ENCODE peak calls at places on chromosome 14, in four cellular contexts. X, F, P and D are unnamed samples.
A peak's percentile ranks its signal among the peaks of the same experiment; 100 is the strongest.

GRCh38 chr14:94686511-94687160 is 74.4 kb downstream of the SERPINA3 start:
- DNase-seq in X (no peak), P (no peak), F (no peak), D (no peak)

GRCh38 chr14:92783813-92784431 is 10.2 kb upstream of the GOLGA5 start:
- DNase-seq in X (peak; percentile 71), F (no peak), P (no peak), D (no peak)

GRCh38 chr14:99915305-99916090 is 122.3 kb downstream of the EML1 start:
- DNase-seq in P (no peak), X (no peak), F (no peak), D (no peak)

GRCh38 chr14:43901950-43902349 is 605.1 kb downstream of the FSCB start:
- DNase-seq in P (no peak), X (no peak), F (no peak), D (no peak)

GRCh38 chr14:53327716-53328115 is 174.6 kb upstream of the DDHD1 start:
- DNase-seq in F (no peak), X (no peak), P (no peak), D (no peak)

GRCh38 chr14:97113339-97113738 is 316.2 kb downstream of the VRK1 start:
- DNase-seq in P (no peak), F (no peak), X (no peak), D (no peak)

GRCh38 chr14:29913550-29913949 is 14.1 kb downstream of the PRKD1 start:
- DNase-seq in F (no peak), X (peak; percentile 42), P (no peak), D (no peak)

GRCh38 chr14:93234798-93235197 is 27.7 kb downstream of the UBR7 start:
- DNase-seq in X (no peak), P (no peak), F (no peak), D (no peak)

GRCh38 chr14:39431416-39432178 is 636 bp downstream of the FBXO33 start:
- DNase-seq in F (peak; percentile 35), X (peak; percentile 70), P (no peak), D (peak; percentile 51)

GRCh38 chr14:87409401-87409800 is 583.6 kb downstream of the GALC start:
- DNase-seq in X (no peak), P (no peak), F (no peak), D (no peak)

GRCh38 chr14:22113401-22113800 is 439.8 kb upstream of the OR4E1 start:
- DNase-seq in P (no peak), F (no peak), X (no peak), D (no peak)

GRCh38 chr14:61331992-61332657 is 10.7 kb downstream of the PRKCH start:
- DNase-seq in F (no peak), P (no peak), X (no peak), D (no peak)

GRCh38 chr14:37116933-37117844 is 55.2 kb downstream of the SLC25A21 start:
- DNase-seq in X (peak; percentile 4), F (no peak), P (no peak), D (no peak)

GRCh38 chr14:61444215-61444768 is 122.9 kb downstream of the PRKCH start:
- DNase-seq in F (no peak), P (no peak), X (no peak), D (no peak)

GRCh38 chr14:33686218-33686617 is 264.7 kb downstream of the EGLN3 start:
- DNase-seq in F (no peak), X (no peak), P (no peak), D (no peak)

GRCh38 chr14:71266994-71267636 is 359.9 kb downstream of the PCNX1 start:
- DNase-seq in X (no peak), F (no peak), P (no peak), D (no peak)

GRCh38 chr14:51630987-51631386 is 20.7 kb upstream of the FRMD6 start:
- DNase-seq in X (no peak), P (no peak), F (no peak), D (peak; percentile 71)

GRCh38 chr14:93732524-93732923 is 55.8 kb downstream of the PRIMA1 start:
- DNase-seq in P (peak; percentile 70), X (no peak), F (no peak), D (no peak)

GRCh38 chr14:52834440-52834842 is 43.0 kb upstream of the GNPNAT1 start:
- DNase-seq in P (no peak), F (no peak), X (peak; percentile 20), D (no peak)

GRCh38 chr14:56846970-56847928 is 37.0 kb upstream of the OTX2 start:
- DNase-seq in F (no peak), X (no peak), P (no peak), D (no peak)

GRCh38 chr14:75469164-75469563 is 41.3 kb downstream of the JDP2 start:
- DNase-seq in P (no peak), F (no peak), X (no peak), D (no peak)

GRCh38 chr14:102058146-102058545 is 28.7 kb downstream of the HSP90AA1 start:
- DNase-seq in P (no peak), X (no peak), F (no peak), D (no peak)

GRCh38 chr14:26286066-26286791 is 311.6 kb downstream of the NOVA1 start:
- DNase-seq in P (no peak), F (no peak), X (no peak), D (no peak)

GRCh38 chr14:29016050-29016900 is 249.7 kb downstream of the FOXG1 start:
- DNase-seq in X (peak; percentile 59), P (no peak), F (peak; percentile 9), D (peak; percentile 33)

GRCh38 chr14:34052658-34053014 is 101.8 kb upstream of the EGLN3 start:
- DNase-seq in X (peak; percentile 46), F (peak; percentile 35), P (no peak), D (no peak)

GRCh38 chr14:99544971-99545370 is 59.0 kb downstream of the CCDC85C start:
- DNase-seq in P (no peak), F (no peak), X (no peak), D (no peak)

GRCh38 chr14:70882771-70883492 is 24.3 kb upstream of the PCNX1 start:
- DNase-seq in P (no peak), X (no peak), F (no peak), D (no peak)

GRCh38 chr14:100114109-100114765 is 45.2 kb downstream of the DEGS2 start:
- DNase-seq in X (no peak), F (no peak), P (peak; percentile 72), D (no peak)

GRCh38 chr14:92426237-92426636 is 87.3 kb upstream of the RIN3 start:
- DNase-seq in X (no peak), F (no peak), P (no peak), D (no peak)

GRCh38 chr14:58560208-58560607 is 77.6 kb upstream of the DACT1 start:
- DNase-seq in P (no peak), X (peak; percentile 29), F (no peak), D (no peak)

GRCh38 chr14:31435276-31435675 is 14.9 kb upstream of the HEATR5A start:
- DNase-seq in P (no peak), X (no peak), F (no peak), D (no peak)

GRCh38 chr14:71855399-71856036 is 76.7 kb upstream of the RGS6 start:
- DNase-seq in P (no peak), X (peak; percentile 73), F (peak; percentile 63), D (peak; percentile 44)

GRCh38 chr14:103136388-103137271 is 13.4 kb downstream of the TNFAIP2 start:
- DNase-seq in P (no peak), X (peak; percentile 85), F (peak; percentile 64), D (no peak)

GRCh38 chr14:103139371-103140016 is 16.2 kb downstream of the TNFAIP2 start:
- DNase-seq in F (no peak), P (no peak), X (no peak), D (no peak)

GRCh38 chr14:103140316-103141109 is 17.3 kb downstream of the TNFAIP2 start:
- DNase-seq in X (no peak), F (no peak), P (no peak), D (no peak)

GRCh38 chr14:103137721-103138482 is 14.6 kb downstream of the TNFAIP2 start:
- DNase-seq in X (no peak), F (no peak), P (peak; percentile 84), D (no peak)

GRCh38 chr14:103138483-103139370 is 15.5 kb downstream of the TNFAIP2 start:
- DNase-seq in X (no peak), P (peak; percentile 85), F (peak; percentile 49), D (no peak)
- H3K27ac ChIP-seq in X (no peak overlapping the region), P (no peak overlapping the region), F (no peak overlapping the region), D (no peak overlapping the region)

GRCh38 chr14:91351508-91351853 is 66.1 kb downstream of the CCDC88C start:
- DNase-seq in P (no peak), F (no peak), X (no peak), D (no peak)

GRCh38 chr14:91350813-91351507 is 66.7 kb downstream of the CCDC88C start:
- DNase-seq in P (no peak), F (no peak), X (no peak), D (no peak)

GRCh38 chr14:91349481-91350074 is 68.0 kb downstream of the CCDC88C start:
- DNase-seq in P (no peak), X (no peak), F (no peak), D (no peak)

GRCh38 chr14:91348861-91349465 is 68.7 kb downstream of the CCDC88C start:
- DNase-seq in F (no peak), P (no peak), X (no peak), D (no peak)

DNA sequence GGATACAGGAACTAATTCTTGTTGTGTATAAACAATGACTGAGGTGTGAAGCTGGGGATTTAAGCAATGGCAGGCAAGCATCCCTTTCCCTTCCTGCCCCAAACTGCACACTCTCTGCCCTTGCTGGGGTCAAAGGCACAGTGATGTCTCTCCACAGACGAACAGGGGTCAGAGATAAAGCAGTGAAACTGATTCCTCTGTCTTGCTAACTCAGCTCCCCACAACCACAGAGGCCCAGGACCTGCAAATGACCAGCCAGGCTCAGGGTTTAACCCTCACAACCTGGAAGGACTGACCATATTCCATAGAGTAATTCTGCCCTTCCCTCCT is 67.2 kb downstream of the CCDC88C start:
- DNase-seq in X (no peak), P (no peak), F (no peak), D (no peak)
- H3K27ac ChIP-seq in X (no peak overlapping the region), P (peak overlapping the region; percentile 87), F (no peak overlapping the region), D (no peak overlapping the region)

GRCh38 chr14:89731534-89731933 is 223.0 kb downstream of the EFCAB11 start:
- DNase-seq in X (no peak), P (no peak), F (no peak), D (no peak)

GRCh38 chr14:89728964-89729363 is 225.6 kb downstream of the EFCAB11 start:
- DNase-seq in F (no peak), P (no peak), X (no peak), D (no peak)

DNA sequence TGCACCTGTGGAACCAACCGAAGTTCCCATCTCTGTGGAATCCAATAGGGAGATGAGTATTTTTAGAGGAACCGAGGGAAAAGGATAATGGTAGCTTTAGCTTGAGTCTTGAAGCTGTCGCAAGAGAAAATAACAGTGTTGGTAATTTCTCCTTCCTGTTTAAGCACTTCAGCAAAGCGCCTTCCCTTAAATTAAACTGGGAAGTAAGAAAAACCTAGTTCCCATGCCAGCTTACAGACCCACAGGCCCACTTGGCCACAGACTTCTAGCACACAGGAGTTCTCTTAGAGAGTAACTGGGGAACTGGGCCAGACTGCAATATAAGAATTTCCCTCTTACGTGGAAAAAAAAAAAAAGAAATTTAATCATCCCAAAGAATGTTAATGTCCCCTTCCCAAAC is 223.8 kb downstream of the EFCAB11 start:
- DNase-seq in P (no peak), X (no peak), F (no peak), D (no peak)
- H3K27ac ChIP-seq in P (no peak overlapping the region), X (no peak overlapping the region), F (no peak overlapping the region), D (no peak overlapping the region)

DNA sequence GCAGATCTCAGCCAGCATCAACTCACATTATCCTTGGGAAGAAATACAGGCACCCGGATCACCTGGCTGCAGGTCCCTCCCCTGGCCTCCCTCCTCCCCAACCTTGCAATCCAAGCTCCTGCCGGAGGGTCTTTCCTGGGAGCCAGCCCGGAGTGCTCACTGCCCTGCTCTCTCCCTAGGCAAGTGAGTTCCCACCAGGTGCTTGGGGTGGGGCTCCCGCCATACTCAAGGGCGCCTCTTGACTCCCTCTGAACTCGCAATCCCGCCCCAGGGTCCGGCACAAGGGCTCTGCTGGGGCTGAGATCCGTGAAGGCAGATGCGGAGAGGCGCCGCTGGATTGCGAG is 1.2 kb upstream of the CEP170B start:
- DNase-seq in X (no peak), F (no peak), P (no peak), D (no peak)
- H3K27ac ChIP-seq in X (peak overlapping the region; percentile 99), F (no peak overlapping the region), P (peak overlapping the region; percentile 20), D (no peak overlapping the region)